ENCODE peak calls at places on chromosomes 4 and X, in four cellular contexts. A is GM04503, K is left colon, X is trophoblast cell. Z is an unnamed sample.

GRCh38 chr4:2417196-2417764 is 1.2 kb downstream of the ZFYVE28 start:
- DNase-seq in A (no peak), K (no peak), X (peak), Z (no peak)

GRCh38 chrX:44651347-44651746 is 108.7 kb upstream of the FUNDC1 start:
- DNase-seq in A (no peak), K (no peak), X (peak), Z (no peak)

GRCh38 chr4:31175242-31175910 is 455.2 kb downstream of the PCDH7 start:
- DNase-seq in A (no peak), K (no peak), X (no peak), Z (no peak)

GRCh38 chr4:20652226-20652836 is 47.9 kb upstream of the PACRGL start:
- DNase-seq in A (no peak), K (no peak), X (no peak), Z (no peak)

GRCh38 chrX:2397648-2398340 is 103.0 kb downstream of the DHRSX start:
- DNase-seq in A (no peak), K (no peak), X (peak), Z (no peak)

GRCh38 chr4:95363579-95363965 is 185.2 kb downstream of the UNC5C start:
- DNase-seq in A (no peak), K (no peak), X (no peak), Z (no peak)

GRCh38 chr4:74006009-74006476 is 7.6 kb upstream of the CXCL5 start:
- DNase-seq in A (peak), K (no peak), X (no peak), Z (no peak)

GRCh38 chr4:891747-892146 is 40.4 kb downstream of the GAK start:
- DNase-seq in A (no peak), K (no peak), X (no peak), Z (no peak)

GRCh38 chrX:47662144-47662657 is 3.2 kb upstream of the UXT start:
- DNase-seq in A (peak), K (no peak), X (peak), Z (no peak)

GRCh38 chr4:5157721-5158390 is 106.6 kb downstream of the STK32B start:
- DNase-seq in A (peak), K (no peak), X (peak), Z (no peak)

GRCh38 chr4:150874386-150875226 is 140.5 kb downstream of the LRBA start:
- DNase-seq in A (no peak), K (no peak), X (no peak), Z (no peak)

GRCh38 chrX:41789374-41789773 is 65.4 kb downstream of the GPR82 start:
- DNase-seq in A (no peak), K (no peak), X (no peak), Z (no peak)